ENCODE peak calls at places on chromosome 12, in four cellular contexts. G is WTC11, I is GM12878, T is K562. B is an unnamed sample.
A peak's percentile ranks its signal among the peaks of the same experiment; 100 is the strongest.

GRCh38 chr12:12081836-12082497 is 11.2 kb downstream of the BCL2L14 start:
- DNase-seq in I (peak; percentile 39), T (peak; percentile 32), G (no peak), B (peak; percentile 79)

GRCh38 chr12:86826051-86826450 is 569.9 kb upstream of the MGAT4C start:
- DNase-seq in G (no peak), I (no peak), T (no peak), B (no peak)

GRCh38 chr12:88472248-88472647 is 108.0 kb downstream of the KITLG start:
- DNase-seq in T (no peak), I (no peak), G (no peak), B (no peak)

GRCh38 chr12:109961201-109961600 is 35.0 kb downstream of the GIT2 start:
- DNase-seq in G (no peak), I (no peak), T (no peak), B (no peak)

GRCh38 chr12:132352896-132353800 is 23.8 kb upstream of the GALNT9 start:
- DNase-seq in T (no peak), G (no peak), I (no peak), B (no peak)

GRCh38 chr12:45356822-45357546 is 141.1 kb downstream of the ANO6 start:
- DNase-seq in I (no peak), T (no peak), G (no peak), B (no peak)

GRCh38 chr12:20657496-20657895 is 37.6 kb upstream of the SLCO1C1 start:
- DNase-seq in I (no peak), T (no peak), G (no peak), B (no peak)

GRCh38 chr12:65965358-65965757 is 141.1 kb downstream of the HMGA2 start:
- DNase-seq in T (no peak), I (no peak), G (no peak), B (no peak)

GRCh38 chr12:52216107-52216506 is 16.9 kb upstream of the KRT7 start:
- DNase-seq in I (no peak), G (no peak), T (no peak), B (peak; percentile 43)

GRCh38 chr12:42162940-42163339 is 18.3 kb upstream of the GXYLT1 start:
- DNase-seq in G (no peak), I (no peak), T (no peak), B (no peak)

GRCh38 chr12:67573456-67573855 is 75.1 kb upstream of the DYRK2 start:
- DNase-seq in G (no peak), T (no peak), I (no peak), B (no peak)

GRCh38 chr12:52032431-52032796 is 18.8 kb upstream of the NR4A1 start:
- DNase-seq in G (no peak), T (no peak), I (no peak), B (peak; percentile 56)

GRCh38 chr12:108750471-108751402 is 19.4 kb upstream of the CORO1C start:
- DNase-seq in I (no peak), G (no peak), T (no peak), B (no peak)

GRCh38 chr12:45183263-45183662 is 32.6 kb upstream of the ANO6 start:
- DNase-seq in I (no peak), G (no peak), T (no peak), B (peak; percentile 51)

GRCh38 chr12:5307065-5307464 is 124.8 kb upstream of the NTF3 start:
- DNase-seq in G (no peak), I (no peak), T (no peak), B (no peak)

GRCh38 chr12:6370994-6371754 is 4.2 kb downstream of the SCNN1A start:
- DNase-seq in I (peak; percentile 34), G (peak; percentile 87), T (peak; percentile 72), B (peak; percentile 33)

GRCh38 chr12:68237068-68237467 is 11.5 kb upstream of the IL26 start:
- DNase-seq in T (no peak), G (no peak), I (no peak), B (no peak)

GRCh38 chr12:109595321-109595902 is 21.8 kb downstream of the MVK start:
- DNase-seq in T (no peak), G (no peak), I (no peak), B (no peak)

GRCh38 chr12:3295648-3296408 is 195.2 kb upstream of the PRMT8 start:
- DNase-seq in I (no peak), G (no peak), T (no peak), B (peak; percentile 41)

GRCh38 chr12:56596815-56597214 is 33.3 kb downstream of the BAZ2A start:
- DNase-seq in G (peak; percentile 23), T (no peak), I (no peak), B (no peak)

GRCh38 chr12:130438711-130439110 is 101.0 kb downstream of the PIWIL1 start:
- DNase-seq in T (no peak), I (no peak), G (no peak), B (no peak)

GRCh38 chr12:56160160-56160763 is 2.1 kb downstream of the MYL6 start:
- DNase-seq in I (no peak), T (no peak), G (no peak), B (peak; percentile 72)

GRCh38 chr12:23525450-23526072 is 423.9 kb downstream of the SOX5 start:
- DNase-seq in T (no peak), I (no peak), G (no peak), B (no peak)

GRCh38 chr12:49098035-49098451 is 3.4 kb upstream of the DHH start:
- DNase-seq in I (no peak), T (peak; percentile 68), G (peak; percentile 87), B (peak; percentile 58)

GRCh38 chr12:92968201-92968813 is 39.2 kb upstream of the EEA1 start:
- DNase-seq in G (no peak), T (no peak), I (no peak), B (peak; percentile 67)

GRCh38 chr12:115857160-115857920 is 420.2 kb downstream of the MED13L start:
- DNase-seq in I (no peak), T (no peak), G (no peak), B (no peak)

GRCh38 chr12:6852651-6853354 is 853 bp downstream of the USP5 start:
- DNase-seq in G (peak; percentile 53), T (peak; percentile 63), I (no peak), B (peak; percentile 61)

GRCh38 chr12:117876492-117876816 is 92.3 kb downstream of the KSR2 start:
- DNase-seq in T (no peak), I (no peak), G (no peak), B (no peak)

GRCh38 chr12:117486840-117487659 is 125.6 kb upstream of the NOS1 start:
- DNase-seq in G (no peak), T (no peak), I (no peak), B (peak; percentile 94)

GRCh38 chr12:58529897-58530296 is 390.4 kb downstream of the LRIG3 start:
- DNase-seq in I (no peak), T (no peak), G (no peak), B (no peak)

GRCh38 chr12:128026696-128027574 is 240.0 kb upstream of the TMEM132C start:
- DNase-seq in T (no peak), I (no peak), G (no peak), B (no peak)

GRCh38 chr12:40957417-40957816 is 230.7 kb upstream of the PDZRN4 start:
- DNase-seq in I (no peak), G (no peak), T (no peak), B (no peak)
- TF ChIP-seq MAX in I (no peak), G (no peak), T (no peak), B (no peak)

DNA sequence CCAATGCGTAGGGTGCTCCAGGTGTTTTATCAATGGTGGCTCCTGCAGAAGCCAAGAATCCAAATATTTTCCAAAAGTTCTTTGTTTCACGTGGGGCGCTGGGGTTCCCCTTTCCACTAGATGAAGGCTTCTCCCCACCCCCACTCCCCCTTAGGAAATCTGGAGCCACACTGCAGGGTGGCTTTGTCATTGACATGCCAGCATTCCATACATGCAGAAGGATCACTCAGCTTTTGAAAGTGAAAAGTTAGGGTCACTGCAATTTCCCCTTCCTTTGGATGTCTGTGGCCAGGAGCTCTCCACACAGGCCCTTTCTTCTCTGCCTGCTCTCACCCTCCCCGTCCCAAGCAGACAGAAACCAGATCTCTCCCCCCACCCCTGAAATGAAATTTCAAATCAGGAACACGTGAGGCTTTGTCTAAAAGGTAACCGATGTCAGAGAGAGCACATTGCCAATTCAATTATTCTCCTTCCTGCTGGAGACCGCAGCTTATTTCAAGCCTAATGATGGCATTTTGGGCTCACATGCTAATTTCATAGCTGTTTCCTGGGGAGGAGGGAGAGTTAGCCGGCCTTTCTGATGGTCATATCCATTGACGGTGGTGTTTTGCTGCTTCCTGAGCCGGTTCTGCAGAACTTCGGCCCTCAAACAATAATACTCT is 153.9 kb upstream of the RFLNA start:
- DNase-seq in I (no peak), T (no peak), G (peak; percentile 58), B (peak; percentile 7)
- TF ChIP-seq MAX in I (no peak), T (no peak), G (peak; percentile 42), B (no peak)

GRCh38 chr12:47387991-47388390 is 308.2 kb upstream of the AMIGO2 start:
- DNase-seq in G (no peak), T (no peak), I (no peak), B (no peak)

GRCh38 chr12:47394070-47394469 is 311.8 kb downstream of the RPAP3 start:
- DNase-seq in I (no peak), G (no peak), T (no peak), B (no peak)

GRCh38 chr12:47388712-47389111 is 309.0 kb upstream of the AMIGO2 start:
- DNase-seq in G (peak; percentile 23), I (no peak), T (no peak), B (no peak)

GRCh38 chr12:47393403-47393790 is 312.4 kb downstream of the RPAP3 start:
- DNase-seq in G (no peak), I (no peak), T (no peak), B (no peak)

DNA sequence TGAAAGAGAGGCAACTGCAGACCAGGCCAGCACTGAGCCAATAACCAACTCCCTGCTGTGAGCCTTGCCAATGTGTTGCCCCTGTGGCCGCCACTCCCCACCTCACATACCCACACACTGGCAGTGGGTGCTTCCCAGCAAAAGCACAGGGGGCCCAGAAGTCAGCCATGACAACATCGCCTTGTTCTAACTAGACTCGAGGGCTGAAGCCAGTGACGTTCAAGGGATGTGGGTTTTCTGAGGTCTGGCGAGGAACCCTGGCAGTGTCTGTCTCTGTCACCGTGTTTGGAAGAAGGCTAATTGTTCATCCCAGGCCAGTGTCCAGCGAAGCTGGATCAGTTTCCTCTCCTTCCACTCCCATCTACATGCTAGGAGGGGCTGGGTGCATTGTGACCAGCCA is 311.8 kb upstream of the AMIGO2 start:
- DNase-seq in G (no peak), I (no peak), T (no peak), B (no peak)
- TF ChIP-seq MAX in G (no peak), I (no peak), T (no peak), B (no peak)

GRCh38 chr12:29208935-29209701 is 60.0 kb downstream of the FAR2 start:
- DNase-seq in I (no peak), T (no peak), G (no peak), B (no peak)
- TF ChIP-seq MAX in I (no peak), T (no peak), G (no peak), B (no peak)

GRCh38 chr12:71846322-71846940 is 6.9 kb downstream of the TBC1D15 start:
- DNase-seq in I (no peak), T (no peak), G (no peak), B (peak; percentile 54)
- TF ChIP-seq MAX in I (no peak), T (no peak), G (no peak), B (no peak)